ENCODE peak calls at places on chromosomes 11 and 22, in ten cellular contexts. A is prostate gland, W is K562, G is breast epithelium, C is sigmoid colon, M is transverse colon, X is GM12878, V is HepG2, U is GM23338, L is stomach. Z is an unnamed sample.
A peak's percentile ranks its signal among the peaks of the same experiment; 100 is the strongest.

GRCh38 chr22:20084547-20085413 is 4.7 kb downstream of the DGCR8 start:
- DNase-seq in W (peak; percentile 94), V (peak; percentile 50), L (peak; percentile 52), X (no peak), A (no peak), U (peak; percentile 89), C (no peak), M (no peak), G (no peak), Z (no peak)

GRCh38 chr22:33382427-33382826 is 324.2 kb upstream of the SYN3 start:
- DNase-seq in L (no peak), U (no peak), M (no peak), A (no peak), X (no peak), V (no peak), G (no peak), C (no peak), W (no peak), Z (no peak)

GRCh38 chr11:61826930-61827572 is 1.0 kb upstream of the FADS2 start:
- DNase-seq in G (no peak), X (no peak), M (no peak), V (no peak), C (no peak), W (no peak), L (no peak), A (no peak), U (no peak), Z (no peak)

GRCh38 chr11:66418986-66419308 is 1.9 kb upstream of the NPAS4 start:
- DNase-seq in L (no peak), X (no peak), A (no peak), M (no peak), G (no peak), C (no peak), U (no peak), V (no peak), W (no peak), Z (no peak)

GRCh38 chr11:57513911-57514537 is 1.5 kb downstream of the SLC43A1 start:
- DNase-seq in V (no peak), A (peak; percentile 51), W (peak; percentile 56), X (no peak), U (peak; percentile 81), C (peak; percentile 81), G (no peak), L (peak; percentile 69), M (peak; percentile 53), Z (no peak)

GRCh38 chr11:55726715-55727324 is 46.4 kb upstream of the OR5D13 start:
- DNase-seq in G (no peak), V (no peak), U (peak; percentile 51), L (no peak), A (no peak), W (peak; percentile 23), X (no peak), C (no peak), M (no peak), Z (no peak)

GRCh38 chr11:36510567-36511020 is 522 bp upstream of the TRAF6 start:
- DNase-seq in A (no peak), V (no peak), L (no peak), M (no peak), C (no peak), W (no peak), X (no peak), U (peak; percentile 57), G (no peak), Z (no peak)

GRCh38 chr11:128506999-128507591 is 80.3 kb downstream of the ETS1 start:
- DNase-seq in V (no peak), G (peak; percentile 59), A (peak; percentile 69), X (no peak), L (peak; percentile 81), U (peak; percentile 62), C (peak; percentile 96), M (peak; percentile 88), W (no peak), Z (no peak)

GRCh38 chr11:57249384-57250319 is 12.6 kb upstream of the APLNR start:
- DNase-seq in G (peak; percentile 54), L (peak; percentile 71), V (peak; percentile 23), A (peak; percentile 53), M (peak; percentile 75), W (peak; percentile 78), X (no peak), C (peak; percentile 72), U (peak; percentile 76), Z (no peak)

GRCh38 chr11:32267679-32268187 is 167.6 kb downstream of the WT1 start:
- DNase-seq in U (no peak), L (no peak), C (no peak), W (no peak), M (no peak), G (no peak), V (no peak), A (no peak), X (no peak), Z (no peak)

GRCh38 chr11:71456831-71457230 is 3.8 kb downstream of the NADSYN1 start:
- DNase-seq in U (no peak), L (no peak), A (no peak), C (peak; percentile 40), X (no peak), W (no peak), M (no peak), G (no peak), V (no peak), Z (no peak)

GRCh38 chr11:44133335-44133946 is 38.0 kb downstream of the EXT2 start:
- DNase-seq in A (no peak), M (no peak), G (no peak), U (peak; percentile 75), L (no peak), W (peak; percentile 48), C (no peak), V (peak; percentile 17), X (no peak), Z (no peak)

GRCh38 chr22:30159561-30160353 is 79.5 kb downstream of the HORMAD2 start:
- DNase-seq in W (no peak), C (no peak), X (no peak), M (no peak), L (no peak), U (no peak), G (no peak), A (peak; percentile 48), V (peak; percentile 12), Z (no peak)

GRCh38 chr11:46305295-46305694 is 27.8 kb downstream of the CREB3L1 start:
- DNase-seq in M (no peak), V (peak; percentile 30), C (no peak), G (no peak), L (no peak), X (no peak), U (no peak), W (no peak), A (no peak), Z (no peak)
- TF ChIP-seq CTCF in M (no peak), V (no peak), C (no peak), G (no peak), L (no peak), X (no peak), U (no peak), W (peak; percentile 16), A (no peak), Z (no peak)

DNA sequence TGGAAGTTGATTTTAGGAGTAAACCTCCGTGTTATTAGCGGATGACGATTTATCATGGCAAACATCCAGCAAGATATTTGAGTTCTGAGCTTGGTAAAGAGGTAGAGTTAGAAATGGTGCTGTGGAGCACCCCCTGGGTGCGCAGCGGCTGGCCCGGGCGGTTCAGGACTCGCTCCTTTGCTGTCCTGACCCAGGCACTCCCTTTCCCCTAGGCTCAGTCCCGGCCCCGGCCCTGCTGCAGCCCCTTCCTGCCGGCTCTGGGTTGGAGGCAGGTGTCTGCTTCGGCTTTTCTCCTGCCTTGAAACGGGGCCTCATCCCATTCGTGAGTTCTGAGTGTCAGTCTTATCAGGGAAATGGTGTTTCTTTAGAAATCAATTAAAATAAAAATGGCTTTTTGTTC is 33.4 kb downstream of the AP2A2 start:
- DNase-seq in L (no peak), G (no peak), U (peak; percentile 47), X (no peak), M (no peak), A (no peak), C (no peak), V (no peak), W (no peak), Z (no peak)
- TF ChIP-seq POLR2AphosphoS5 in L (no peak), G (no peak), U (no peak), X (no peak), M (no peak), A (peak; percentile 10), C (no peak), V (no peak), W (no peak), Z (no peak)

DNA sequence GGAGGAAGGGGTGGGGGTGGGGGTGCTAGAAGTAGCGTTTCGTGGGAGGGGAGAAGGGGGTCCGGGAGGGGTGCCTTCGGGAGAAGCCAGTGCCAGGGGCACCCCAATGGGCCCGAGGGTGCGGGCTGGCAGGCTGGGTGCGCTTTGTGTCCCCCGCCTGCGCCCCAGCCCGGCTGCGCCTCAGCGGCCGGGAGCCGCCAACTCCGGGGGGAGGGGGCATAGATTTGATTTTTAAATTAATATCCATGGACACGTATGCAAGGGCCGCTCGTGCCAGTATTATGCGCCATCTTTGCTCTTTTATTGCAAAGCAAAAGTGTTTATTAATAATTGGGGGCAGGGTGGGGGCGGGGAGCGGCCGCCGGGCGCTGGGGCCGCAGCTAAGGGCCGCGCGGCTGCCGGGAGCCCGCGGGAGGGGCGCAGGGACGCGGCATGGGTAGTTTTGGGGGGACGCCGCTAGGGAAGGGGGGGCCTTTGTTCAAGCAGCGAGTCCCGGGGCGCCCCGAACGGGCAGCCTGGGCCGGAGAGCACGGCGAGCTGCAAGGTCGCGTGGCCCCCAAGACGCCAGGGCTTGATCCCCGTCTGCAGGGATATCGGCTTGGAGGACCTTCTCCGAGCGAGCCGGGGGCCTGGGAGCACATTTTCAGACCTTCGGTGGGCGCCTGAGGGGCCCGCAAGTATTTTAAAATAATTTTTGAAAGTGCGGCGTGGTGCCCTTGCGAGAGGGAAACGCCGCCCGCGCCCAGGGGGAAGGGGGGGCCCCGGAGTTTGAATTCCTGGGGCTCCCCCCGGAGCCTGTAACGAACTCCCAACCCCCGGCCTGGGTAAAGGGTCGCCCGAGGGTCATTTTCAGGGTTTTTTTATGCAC is 959 bp downstream of the CCND1 start:
- DNase-seq in G (no peak), W (no peak), X (no peak), L (no peak), C (peak; percentile 61), V (no peak), U (no peak), M (no peak), A (no peak), Z (no peak)
- H3K4me1 ChIP-seq in G (peaks cover 16% of the 10 kb centered on the region), W (peaks cover 74% of the 10 kb centered on the region), X (peaks cover 21% of the 10 kb centered on the region), L (peaks cover 71% of the 10 kb centered on the region), C (no peaks in the 10 kb centered on the region), V (peaks cover 27% of the 10 kb centered on the region), U (peaks cover 13% of the 10 kb centered on the region), M (peaks cover 63% of the 10 kb centered on the region), A (peaks cover 41% of the 10 kb centered on the region), Z (peaks cover 72% of the 10 kb centered on the region)

DNA sequence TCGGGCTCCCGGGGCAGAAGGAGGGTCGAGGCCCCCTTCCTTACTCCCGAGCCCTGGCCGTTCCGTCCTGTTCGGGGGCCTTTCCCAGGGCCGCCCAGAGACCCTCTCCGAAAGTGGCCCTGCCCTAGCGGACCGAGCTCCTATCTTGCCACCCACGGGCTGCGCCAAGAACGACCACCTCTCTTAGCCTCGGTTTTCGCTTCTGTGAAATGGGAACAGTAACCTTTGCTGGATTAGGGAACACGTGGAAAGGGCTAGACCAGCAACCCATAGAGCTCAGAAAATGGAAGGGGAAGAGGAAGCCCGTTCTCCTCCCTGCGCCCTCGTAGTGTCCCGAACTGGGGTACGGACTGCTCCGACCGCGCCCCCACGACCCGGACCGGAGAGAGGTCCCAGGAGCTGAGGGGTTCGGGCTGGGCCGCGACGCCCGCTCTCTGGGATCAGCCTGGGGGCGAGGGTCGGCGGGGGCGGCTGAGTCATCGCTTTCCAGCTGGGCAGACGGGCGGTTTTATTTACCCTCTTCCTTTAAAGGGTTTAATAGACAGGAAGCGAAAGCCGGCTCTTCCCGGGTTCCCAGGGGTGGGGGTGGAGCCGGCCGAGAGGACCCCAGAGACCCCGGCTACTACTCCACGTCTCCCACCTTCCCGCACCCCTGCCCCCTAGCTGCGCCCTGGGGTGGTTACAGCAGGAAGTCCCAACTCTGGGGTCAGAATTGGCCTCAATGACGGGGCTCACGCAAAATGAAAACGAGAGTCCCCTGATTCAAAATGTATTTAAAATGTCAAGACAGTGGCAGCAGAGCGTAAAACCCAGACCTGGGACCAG is 872 bp upstream of the PHLDA2 start:
- DNase-seq in L (peak; percentile 52), V (peak; percentile 53), W (peak; percentile 72), C (peak; percentile 70), X (peak; percentile 11), A (peak; percentile 69), U (peak; percentile 69), M (peak; percentile 79), G (no peak), Z (no peak)
- TF ChIP-seq CTCF in L (no peak), V (no peak), W (peak; percentile 57), C (peak; percentile 44), X (peak; percentile 49), A (no peak), U (no peak), M (no peak), G (no peak), Z (no peak)

Z was measured in vagina.